ENCODE peak calls at places on chromosomes 2 and 18, in eight cellular contexts. Q is nephron progenitor cell, J is WTC11, U is NCI-H774, I is HCT116, A is SJSA1, W is choroid plexus epithelial cell, V is astrocyte. E is an unnamed sample.
A peak's percentile ranks its signal among the peaks of the same experiment; 100 is the strongest.

GRCh38 chr2:219452361-219453317 is 18.0 kb downstream of the SPEG start:
- DNase-seq in Q (no peak), J (peak; percentile 11), U (no peak), I (peak; percentile 71), A (peak; percentile 58), W (peak; percentile 86), V (peak; percentile 97), E (no peak)

GRCh38 chr2:120238728-120239487 is 13.7 kb upstream of the RALB start:
- DNase-seq in Q (no peak), J (no peak), U (no peak), I (peak; percentile 80), A (peak; percentile 43), W (peak; percentile 56), V (peak; percentile 80), E (no peak)

GRCh38 chr2:125746321-125746983 is 909.5 kb upstream of the GYPC start:
- DNase-seq in Q (no peak), J (no peak), U (no peak), I (no peak), A (no peak), W (no peak), V (no peak), E (no peak)

GRCh38 chr2:131552886-131553285 is 25.2 kb downstream of the CCDC74A start:
- DNase-seq in Q (no peak), J (no peak), U (no peak), I (no peak), A (no peak), W (no peak), V (no peak), E (no peak)

GRCh38 chr18:63192171-63192884 is 127.2 kb downstream of the BCL2 start:
- DNase-seq in Q (no peak), J (no peak), U (no peak), I (no peak), A (no peak), W (no peak), V (no peak), E (no peak)

GRCh38 chr18:54284967-54285785 is 15.9 kb downstream of the POLI start:
- DNase-seq in Q (no peak), J (no peak), U (no peak), I (no peak), A (peak; percentile 12), W (peak; percentile 83), V (peak; percentile 67), E (no peak)

GRCh38 chr2:147331790-147332419 is 512.9 kb upstream of the ACVR2A start:
- DNase-seq in Q (peak; percentile 16), J (peak; percentile 45), U (peak; percentile 31), I (peak; percentile 38), A (no peak), W (peak; percentile 69), V (peak; percentile 14), E (peak; percentile 21)

GRCh38 chr2:8455236-8456148 is 226.4 kb upstream of the ID2 start:
- DNase-seq in Q (no peak), J (no peak), U (no peak), I (no peak), A (no peak), W (no peak), V (no peak), E (no peak)

GRCh38 chr2:27041708-27042107 is 8.9 kb downstream of the TMEM214 start:
- DNase-seq in Q (no peak), J (no peak), U (no peak), I (no peak), A (peak; percentile 89), W (no peak), V (peak; percentile 33), E (no peak)

GRCh38 chr2:178689808-178690207 is 117.4 kb downstream of the TTN start:
- DNase-seq in Q (no peak), J (no peak), U (no peak), I (no peak), A (no peak), W (no peak), V (no peak), E (no peak)

GRCh38 chr2:236684534-236685256 is 115.1 kb downstream of the ACKR3 start:
- DNase-seq in Q (peak; percentile 30), J (peak; percentile 55), U (no peak), I (no peak), A (no peak), W (no peak), V (no peak), E (no peak)

GRCh38 chr18:34710430-34711386 is 610 bp downstream of the DTNA start:
- DNase-seq in Q (peak; percentile 7), J (no peak), U (peak; percentile 57), I (no peak), A (peak; percentile 56), W (peak; percentile 90), V (peak; percentile 47), E (peak; percentile 51)

GRCh38 chr2:8656160-8656641 is 25.7 kb upstream of the ID2 start:
- DNase-seq in Q (no peak), J (no peak), U (peak; percentile 46), I (no peak), A (peak; percentile 81), W (peak; percentile 55), V (peak; percentile 64), E (no peak)

GRCh38 chr18:75297731-75298130 is 87.1 kb downstream of the TSHZ1 start:
- DNase-seq in Q (no peak), J (no peak), U (no peak), I (no peak), A (no peak), W (no peak), V (no peak), E (no peak)

GRCh38 chr18:11387880-11388279 is 221.5 kb upstream of the SLC35G4 start:
- DNase-seq in Q (no peak), J (peak; percentile 45), U (no peak), I (peak; percentile 70), A (no peak), W (peak; percentile 63), V (peak; percentile 12), E (peak; percentile 64)

GRCh38 chr18:65269375-65269774 is 481.4 kb upstream of the CDH7 start:
- DNase-seq in Q (no peak), J (no peak), U (no peak), I (no peak), A (no peak), W (no peak), V (no peak), E (no peak)

GRCh38 chr2:12867888-12868287 is 151.2 kb downstream of the TRIB2 start:
- DNase-seq in Q (no peak), J (no peak), U (no peak), I (no peak), A (peak; percentile 35), W (peak; percentile 31), V (no peak), E (no peak)

GRCh38 chr2:34025196-34025595 is 426.1 kb upstream of the FAM98A start:
- DNase-seq in Q (no peak), J (no peak), U (no peak), I (no peak), A (no peak), W (no peak), V (no peak), E (no peak)

GRCh38 chr2:221176666-221177065 is 395.4 kb downstream of the EPHA4 start:
- DNase-seq in Q (no peak), J (no peak), U (no peak), I (no peak), A (no peak), W (no peak), V (no peak), E (no peak)

GRCh38 chr2:70710276-70710675 is 57.7 kb downstream of the ADD2 start:
- DNase-seq in Q (no peak), J (no peak), U (no peak), I (no peak), A (no peak), W (no peak), V (peak; percentile 16), E (no peak)

GRCh38 chr2:205642562-205643350 is 39.5 kb upstream of the NRP2 start:
- DNase-seq in Q (no peak), J (no peak), U (no peak), I (no peak), A (no peak), W (no peak), V (no peak), E (no peak)

GRCh38 chr2:169012812-169013627 is 18.1 kb downstream of the ABCB11 start:
- DNase-seq in Q (no peak), J (no peak), U (no peak), I (no peak), A (peak; percentile 47), W (no peak), V (no peak), E (no peak)

GRCh38 chr2:199739413-199740110 is 111.4 kb downstream of the FTCDNL1 start:
- DNase-seq in Q (peak; percentile 87), J (peak; percentile 86), U (peak; percentile 30), I (peak; percentile 42), A (peak; percentile 38), W (peak; percentile 67), V (no peak), E (peak; percentile 71)

GRCh38 chr2:196808281-196808680 is 874 bp downstream of the C2orf66 start:
- DNase-seq in Q (no peak), J (no peak), U (no peak), I (no peak), A (no peak), W (peak; percentile 50), V (no peak), E (no peak)

GRCh38 chr2:32910883-32911598 is 35.7 kb upstream of the LTBP1 start:
- DNase-seq in Q (no peak), J (no peak), U (no peak), I (no peak), A (no peak), W (no peak), V (peak; percentile 41), E (no peak)

GRCh38 chr2:72145658-72146329 is 1.9 kb downstream of the CYP26B1 start:
- DNase-seq in Q (no peak), J (no peak), U (no peak), I (no peak), A (no peak), W (no peak), V (no peak), E (no peak)

GRCh38 chr2:53233759-53234547 is 533.7 kb upstream of the CHAC2 start:
- DNase-seq in Q (no peak), J (no peak), U (no peak), I (no peak), A (no peak), W (no peak), V (no peak), E (no peak)

GRCh38 chr2:59249441-59250330 is 1008.6 kb upstream of the FANCL start:
- DNase-seq in Q (peak; percentile 12), J (no peak), U (peak; percentile 8), I (no peak), A (no peak), W (peak; percentile 9), V (no peak), E (peak; percentile 18)

GRCh38 chr2:67215214-67215613 is 181.9 kb upstream of the ETAA1 start:
- DNase-seq in Q (peak; percentile 81), J (peak; percentile 72), U (no peak), I (no peak), A (peak; percentile 10), W (peak; percentile 83), V (peak; percentile 42), E (peak; percentile 72)